ENCODE peak calls at places on chromosomes 3 and 15, in nine cellular contexts. T, D, U, M, Z, H, C, I and F are unnamed samples. For H3K4me1, the result is how much of the 10 kb centered on the place peaks cover.

GRCh38 chr3:94162700-94163099 is 99.8 kb downstream of the NSUN3 start:
- DNase-seq in T (no peak), D (peak), U (peak), M (peak), Z (no peak), H (no peak), C (no peak), I (peak), F (no peak)

GRCh38 chr15:82832601-82833209 is 23.3 kb downstream of the WHAMM start:
- DNase-seq in T (no peak), D (no peak), U (peak), M (no peak), Z (no peak), H (peak), C (no peak), I (no peak), F (no peak)

GRCh38 chr3:64151335-64151871 is 73.9 kb downstream of the PRICKLE2 start:
- DNase-seq in T (no peak), D (no peak), U (no peak), M (no peak), Z (no peak), H (no peak), C (no peak), I (no peak), F (no peak)

GRCh38 chr15:76802411-76802810 is 102.7 kb downstream of the SCAPER start:
- DNase-seq in T (no peak), D (peak), U (no peak), M (no peak), Z (no peak), H (no peak), C (no peak), I (no peak), F (no peak)

GRCh38 chr3:106007512-106007911 is 138.7 kb upstream of the CBLB start:
- DNase-seq in T (no peak), D (no peak), U (no peak), M (no peak), Z (no peak), H (no peak), C (no peak), I (peak), F (no peak)

GRCh38 chr3:103873897-103874545 is 1439.2 kb downstream of the ZPLD1 start:
- DNase-seq in T (no peak), D (no peak), U (no peak), M (peak), Z (no peak), H (no peak), C (no peak), I (no peak), F (no peak)

GRCh38 chr3:12232785-12233317 is 56.0 kb upstream of the PPARG start:
- DNase-seq in T (no peak), D (no peak), U (no peak), M (no peak), Z (no peak), H (no peak), C (no peak), I (no peak), F (no peak)

GRCh38 chr3:56557815-56558170 is 818 bp downstream of the CCDC66 start:
- DNase-seq in T (no peak), D (no peak), U (no peak), M (no peak), Z (no peak), H (no peak), C (peak), I (no peak), F (no peak)

GRCh38 chr3:24139463-24140412 is 194.7 kb downstream of the NR1D2 start:
- DNase-seq in T (no peak), D (no peak), U (no peak), M (no peak), Z (no peak), H (no peak), C (no peak), I (no peak), F (no peak)

GRCh38 chr15:94266789-94267188 is 35.4 kb downstream of the MCTP2 start:
- DNase-seq in T (no peak), D (no peak), U (no peak), M (no peak), Z (no peak), H (no peak), C (no peak), I (no peak), F (no peak)

GRCh38 chr3:60013241-60013640 is 963.4 kb upstream of the CFAP20DC start:
- DNase-seq in T (no peak), D (no peak), U (no peak), M (no peak), Z (no peak), H (no peak), C (no peak), I (no peak), F (no peak)

GRCh38 chr15:70430029-70430428 is 332.3 kb upstream of the TLE3 start:
- DNase-seq in T (no peak), D (peak), U (peak), M (no peak), Z (no peak), H (no peak), C (no peak), I (no peak), F (no peak)

GRCh38 chr3:190017575-190018288 is 103.0 kb downstream of the P3H2 start:
- DNase-seq in T (peak), D (no peak), U (no peak), M (no peak), Z (no peak), H (no peak), C (peak), I (peak), F (peak)

GRCh38 chr15:48811325-48811938 is 563 bp upstream of the CEP152 start:
- DNase-seq in T (no peak), D (no peak), U (no peak), M (peak), Z (no peak), H (no peak), C (peak), I (peak), F (no peak)

GRCh38 chr15:31298707-31299172 is 27.9 kb upstream of the KLF13 start:
- DNase-seq in T (no peak), D (no peak), U (no peak), M (peak), Z (no peak), H (no peak), C (no peak), I (peak), F (peak)

GRCh38 chr3:107142171-107142570 is 235.1 kb upstream of the CCDC54 start:
- DNase-seq in T (no peak), D (no peak), U (no peak), M (no peak), Z (no peak), H (no peak), C (no peak), I (peak), F (no peak)

GRCh38 chr3:134030382-134030753 is 643 bp upstream of the SLCO2A1 start:
- DNase-seq in T (no peak), D (no peak), U (no peak), M (no peak), Z (no peak), H (no peak), C (peak), I (peak), F (no peak)

GRCh38 chr3:142785996-142786395 is 62.2 kb downstream of the TRPC1 start:
- DNase-seq in T (no peak), D (no peak), U (no peak), M (no peak), Z (no peak), H (no peak), C (no peak), I (no peak), F (no peak)

GRCh38 chr15:25944386-25944785 is 81.3 kb upstream of the ATP10A start:
- DNase-seq in T (no peak), D (no peak), U (no peak), M (no peak), Z (no peak), H (no peak), C (no peak), I (no peak), F (peak)

GRCh38 chr3:127484601-127485388 is 105.7 kb downstream of the TPRA1 start:
- DNase-seq in T (no peak), D (no peak), U (no peak), M (no peak), Z (no peak), H (no peak), C (no peak), I (peak), F (no peak)

GRCh38 chr15:49462242-49462641 is 39.2 kb downstream of the FGF7 start:
- DNase-seq in T (no peak), D (no peak), U (no peak), M (no peak), Z (no peak), H (no peak), C (no peak), I (no peak), F (no peak)

GRCh38 chr3:148727242-148727641 is 29.5 kb downstream of the AGTR1 start:
- DNase-seq in T (peak), D (peak), U (peak), M (peak), Z (no peak), H (no peak), C (peak), I (peak), F (peak)

GRCh38 chr3:34382859-34383258 is 584.4 kb downstream of the PDCD6IP start:
- DNase-seq in T (no peak), D (no peak), U (no peak), M (no peak), Z (no peak), H (no peak), C (no peak), I (no peak), F (no peak)

GRCh38 chr3:46215810-46216414 is 7.8 kb upstream of the CCR1 start:
- DNase-seq in T (no peak), D (peak), U (no peak), M (no peak), Z (no peak), H (no peak), C (no peak), I (no peak), F (no peak)

GRCh38 chr15:93063292-93063671 is 25.7 kb downstream of the RGMA start:
- DNase-seq in T (no peak), D (peak), U (no peak), M (no peak), Z (no peak), H (no peak), C (no peak), I (peak), F (no peak)

GRCh38 chr3:71022552-71023335 is 560.8 kb downstream of the FOXP1 start:
- DNase-seq in T (no peak), D (no peak), U (no peak), M (no peak), Z (no peak), H (no peak), C (peak), I (peak), F (no peak)

DNA sequence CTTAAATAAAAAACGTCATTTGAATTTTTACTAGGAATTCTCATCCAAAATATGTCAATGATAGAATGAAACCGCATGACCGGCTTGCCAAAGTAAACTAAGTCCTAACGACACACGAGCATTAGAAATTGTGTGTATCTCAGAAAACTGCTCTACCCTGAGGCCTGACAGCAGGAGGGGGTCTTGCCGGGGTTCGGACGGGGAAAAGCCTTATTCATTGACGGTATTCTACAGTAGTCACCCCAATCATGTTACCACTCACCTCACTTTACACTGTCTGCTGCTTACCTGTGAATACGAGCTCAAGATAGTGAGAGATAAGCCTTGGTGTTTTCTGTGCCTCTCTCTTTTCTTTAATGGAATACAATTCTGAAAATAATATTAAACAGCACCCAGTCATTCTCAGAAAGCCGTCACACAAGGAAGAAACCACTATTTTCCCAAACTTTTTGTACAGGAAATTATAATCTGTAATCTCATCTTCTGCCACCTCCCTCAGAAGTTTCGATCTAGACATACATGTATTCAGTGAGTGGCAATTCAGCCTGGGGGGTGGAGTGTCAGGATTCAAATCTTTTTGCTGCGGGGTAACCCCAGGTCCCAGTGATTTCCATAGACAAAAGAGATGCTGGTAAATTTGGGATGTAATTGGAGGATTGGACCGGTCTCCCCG is 497 bp upstream of the FAM43A start:
- DNase-seq in T (no peak), D (no peak), U (no peak), M (no peak), Z (no peak), H (no peak), C (no peak), I (no peak), F (no peak)
- H3K4me1 ChIP-seq in T (under half), D (under half), U (under half), M (under half), Z (under half), H (under half), C (under half), I (under half), F (under half)

GRCh38 chr15:98855815-98856539 is 151.6 kb downstream of the PGPEP1L start:
- DNase-seq in T (no peak), D (no peak), U (no peak), M (no peak), Z (no peak), H (no peak), C (no peak), I (no peak), F (peak)
- H3K4me1 ChIP-seq in T (under half), D (under half), U (half or more), M (half or more), Z (under half), H (under half), C (under half), I (under half), F (half or more)

GRCh38 chr3:136942796-136943195 is 15.0 kb upstream of the IL20RB start:
- DNase-seq in T (no peak), D (no peak), U (no peak), M (no peak), Z (no peak), H (no peak), C (peak), I (no peak), F (no peak)

GRCh38 chr3:136947477-136947876 is 10.3 kb upstream of the IL20RB start:
- DNase-seq in T (no peak), D (no peak), U (no peak), M (no peak), Z (no peak), H (no peak), C (no peak), I (no peak), F (no peak)

GRCh38 chr3:136946978-136947377 is 10.8 kb upstream of the IL20RB start:
- DNase-seq in T (no peak), D (no peak), U (no peak), M (no peak), Z (no peak), H (no peak), C (no peak), I (no peak), F (no peak)

GRCh38 chr3:136939489-136939888 is 18.3 kb upstream of the IL20RB start:
- DNase-seq in T (no peak), D (no peak), U (no peak), M (no peak), Z (no peak), H (no peak), C (no peak), I (no peak), F (no peak)

DNA sequence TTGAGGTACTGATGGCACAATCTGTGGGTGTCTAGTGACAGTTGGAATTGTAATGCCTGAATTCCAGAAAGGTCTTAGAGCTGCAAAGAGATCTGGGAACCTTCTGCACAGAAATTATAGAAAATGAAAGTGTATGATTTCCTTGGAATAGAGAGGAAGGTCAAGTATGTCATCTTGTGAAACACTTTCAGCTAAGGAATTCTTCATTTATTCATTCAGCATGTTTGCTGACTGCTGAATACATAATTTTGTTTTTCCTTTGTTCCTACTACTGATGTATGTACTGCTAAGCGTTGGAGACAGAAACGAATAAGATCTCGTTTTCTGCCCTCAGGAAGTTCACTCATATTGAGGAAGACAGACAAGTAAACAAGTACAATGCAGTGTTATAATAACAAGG is 14.4 kb upstream of the IL20RB start:
- DNase-seq in T (no peak), D (no peak), U (no peak), M (no peak), Z (no peak), H (no peak), C (no peak), I (no peak), F (no peak)
- H3K4me1 ChIP-seq in T (under half), D (under half), U (under half), M (under half), Z (under half), H (under half), C (under half), I (under half), F (under half)

GRCh38 chr3:30660128-30660525 is 53.7 kb downstream of the TGFBR2 start:
- DNase-seq in T (no peak), D (no peak), U (no peak), M (no peak), Z (no peak), H (no peak), C (no peak), I (no peak), F (no peak)
- H3K4me1 ChIP-seq in T (under half), D (under half), U (half or more), M (under half), Z (half or more), H (half or more), C (under half), I (under half), F (under half)

GRCh38 chr3:42115223-42115622 is 24.1 kb downstream of the TRAK1 start:
- DNase-seq in T (no peak), D (no peak), U (no peak), M (no peak), Z (no peak), H (no peak), C (no peak), I (no peak), F (no peak)
- H3K4me1 ChIP-seq in T (under half), D (under half), U (under half), M (under half), Z (under half), H (under half), C (under half), I (under half), F (under half)

GRCh38 chr3:61876797-61877196 is 315.4 kb downstream of the PTPRG start:
- DNase-seq in T (no peak), D (no peak), U (no peak), M (no peak), Z (no peak), H (no peak), C (no peak), I (no peak), F (no peak)
- H3K4me1 ChIP-seq in T (under half), D (under half), U (under half), M (under half), Z (under half), H (under half), C (under half), I (under half), F (under half)

GRCh38 chr15:42503822-42504221 is 8.4 kb downstream of the SNAP23 start:
- DNase-seq in T (no peak), D (no peak), U (no peak), M (no peak), Z (no peak), H (no peak), C (no peak), I (no peak), F (no peak)
- H3K4me1 ChIP-seq in T (under half), D (under half), U (under half), M (under half), Z (under half), H (under half), C (under half), I (under half), F (half or more)